ENCODE peak calls at places on chromosomes 3 and 15, in seven cellular contexts. Q is thoracic aorta, R is OCI-LY7, P is neuronal stem cell, T is aorta, M is psoas muscle, S is colonic mucosa. K is an unnamed sample. For H3K4me1, the result is how much of the 10 kb centered on the place peaks cover.

GRCh38 chr15:47717036-47717611 is at the start of gene SEMA6D:
- DNase-seq in R (no peak), P (peak), S (peak), Q (no peak), M (peak), T (peak), K (peak)

GRCh38 chr3:179071161-179071568 is 444 bp downstream of the ZMAT3 start:
- DNase-seq in T (no peak), S (peak), Q (no peak), M (no peak), P (no peak), R (peak), K (no peak)

GRCh38 chr3:189677667-189678066 is 46.5 kb downstream of the TP63 start:
- DNase-seq in Q (no peak), R (no peak), M (no peak), T (no peak), P (no peak), S (no peak), K (no peak)

GRCh38 chr15:72229076-72229946 is 1.7 kb downstream of the PKM start:
- DNase-seq in Q (no peak), P (no peak), R (peak), M (no peak), S (no peak), T (peak), K (peak)

GRCh38 chr3:81914254-81914653 is 152.8 kb upstream of the GBE1 start:
- DNase-seq in S (no peak), P (no peak), Q (no peak), R (no peak), M (no peak), T (no peak), K (no peak)

GRCh38 chr3:69833591-69833990 is 94.3 kb downstream of the MITF start:
- DNase-seq in Q (no peak), P (no peak), T (no peak), S (no peak), R (no peak), M (no peak), K (no peak)

GRCh38 chr3:178059124-178059523 is 477.1 kb upstream of the KCNMB2 start:
- DNase-seq in T (no peak), R (no peak), Q (no peak), P (no peak), M (no peak), S (no peak), K (peak)

GRCh38 chr3:127718244-127718915 is 45.6 kb downstream of the ABTB1 start:
- DNase-seq in R (no peak), Q (no peak), T (no peak), M (no peak), P (no peak), S (no peak), K (no peak)

DNA sequence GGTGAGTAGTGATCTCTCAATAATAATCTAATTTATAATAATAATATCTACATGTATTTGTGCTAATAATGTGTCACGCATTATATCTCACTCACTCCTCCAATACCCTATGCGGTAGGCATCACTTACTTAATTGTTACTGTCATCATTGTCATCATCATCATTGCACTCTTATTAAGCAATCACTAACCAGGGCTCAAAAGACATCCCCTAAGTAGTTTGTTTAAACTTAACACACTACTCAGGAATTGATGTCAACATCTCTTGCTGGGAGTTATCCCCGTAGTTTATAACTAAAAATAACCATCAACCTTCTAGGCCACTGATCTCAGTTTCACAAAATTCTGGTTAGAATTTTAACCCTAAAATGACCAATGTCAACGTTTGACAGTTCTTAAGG is 56.8 kb upstream of the ICE2 start:
- DNase-seq in Q (no peak), M (no peak), S (no peak), R (no peak), T (no peak), P (no peak), K (no peak)
- H3K4me1 ChIP-seq in Q (under half), M (half or more), S (under half), R (under half), T (under half), P (under half), K (under half)

DNA sequence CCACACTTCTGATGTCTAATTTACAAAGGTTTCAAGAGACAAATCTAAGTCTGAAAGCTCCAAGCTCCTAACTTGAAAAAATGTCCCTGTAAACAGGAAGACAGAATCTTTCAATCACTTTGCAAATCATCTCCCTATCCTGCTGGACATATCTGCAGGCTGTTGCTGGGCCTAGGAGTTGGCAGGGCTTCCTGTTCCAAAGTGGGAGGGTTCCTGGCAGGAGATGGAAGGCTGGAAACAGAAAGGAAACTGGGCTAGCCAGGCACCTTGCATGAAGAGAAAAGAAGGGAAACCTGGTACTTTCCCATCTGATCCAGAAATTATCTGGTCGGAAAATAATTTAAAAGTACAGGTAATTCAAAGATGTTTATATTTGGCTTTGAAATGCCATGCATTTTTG is 227.3 kb upstream of the IL12A start:
- DNase-seq in S (no peak), T (no peak), M (no peak), R (no peak), P (no peak), Q (no peak), K (peak)
- H3K4me1 ChIP-seq in S (under half), T (under half), M (under half), R (under half), P (under half), Q (under half), K (under half)

GRCh38 chr15:40306908-40307307 is 827 bp downstream of the PLCB2 start:
- DNase-seq in Q (no peak), R (no peak), M (no peak), P (no peak), S (no peak), T (peak), K (no peak)
- H3K4me1 ChIP-seq in Q (under half), R (under half), M (under half), P (under half), S (under half), T (under half), K (under half)

DNA sequence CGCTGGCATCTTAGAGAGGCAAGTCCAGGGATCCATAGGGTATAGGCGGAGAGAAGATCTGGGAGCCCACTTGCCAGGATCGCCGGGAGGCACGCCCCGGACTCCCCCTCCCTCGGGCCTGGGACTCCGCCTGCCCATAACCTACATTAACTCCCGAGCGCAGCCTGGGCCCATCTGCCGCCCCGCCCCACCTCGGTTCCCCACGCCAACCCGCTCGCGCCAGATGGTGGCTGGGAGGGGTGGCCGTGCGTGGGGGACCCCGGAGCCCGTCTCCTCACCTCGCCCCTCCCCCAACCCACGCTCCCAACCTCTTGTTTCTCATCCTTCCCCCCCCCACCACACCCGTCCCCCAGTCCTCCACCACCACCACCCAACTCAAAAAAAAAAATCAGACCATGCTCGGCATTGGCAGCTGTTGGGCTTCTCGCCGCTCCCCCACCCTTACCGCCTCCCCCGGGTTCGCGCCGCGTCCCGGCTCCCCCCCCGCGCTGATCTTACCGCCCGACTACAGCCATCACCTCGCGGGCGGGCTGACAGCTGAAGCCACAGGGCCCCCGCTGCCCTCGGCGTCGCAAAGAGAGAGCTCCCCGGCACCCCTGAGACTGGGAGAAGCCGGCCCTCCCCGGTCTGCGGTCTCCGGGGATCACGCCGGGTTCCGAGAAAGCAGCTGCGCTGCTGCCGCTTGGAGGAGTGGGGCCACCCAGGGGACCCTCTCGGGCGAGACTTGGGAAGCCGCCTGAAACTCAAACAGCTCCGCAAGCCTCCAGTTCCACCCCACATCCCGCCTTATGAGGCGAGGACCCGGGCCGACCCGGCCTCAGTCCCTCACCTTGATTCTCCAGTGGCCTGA is 1.4 kb upstream of the DLL4 start:
- DNase-seq in S (peak), P (no peak), Q (no peak), M (peak), R (no peak), T (no peak), K (no peak)
- H3K4me1 ChIP-seq in S (under half), P (under half), Q (half or more), M (half or more), R (under half), T (under half), K (under half)